ENCODE peak calls at places on chromosomes 1 and 21, in five cellular contexts. One of them, this sample, is unnamed.
A peak's percentile ranks its signal among the peaks of the same experiment; 100 is the strongest.

GRCh38 chr1:115977481-115978258 is 1.4 kb downstream of the SLC22A15 start:
- DNase-seq in AG10803: peak; percentile 98
- DNase-seq in cardiac muscle cell: no peak
- DNase-seq in body of pancreas: no peak
- DNase-seq in epithelial cell of esophagus: peak; percentile 97
- DNase-seq in this sample: peak; percentile 69

GRCh38 chr1:63621075-63621474 is 27.9 kb downstream of the PGM1 start:
- DNase-seq in cardiac muscle cell: no peak
- DNase-seq in AG10803: no peak
- DNase-seq in body of pancreas: no peak
- DNase-seq in epithelial cell of esophagus: no peak
- DNase-seq in this sample: no peak

GRCh38 chr1:39103321-39104157 is 77.4 kb downstream of the NDUFS5 start:
- DNase-seq in body of pancreas: no peak
- DNase-seq in cardiac muscle cell: no peak
- DNase-seq in AG10803: peak; percentile 45
- DNase-seq in epithelial cell of esophagus: peak; percentile 96
- DNase-seq in this sample: no peak

GRCh38 chr1:54767526-54767925 is 3.2 kb upstream of the PARS2 start:
- DNase-seq in body of pancreas: no peak
- DNase-seq in epithelial cell of esophagus: no peak
- DNase-seq in AG10803: no peak
- DNase-seq in cardiac muscle cell: no peak
- DNase-seq in this sample: no peak

GRCh38 chr1:64245495-64245894 is 42.1 kb downstream of the UBE2U start:
- DNase-seq in epithelial cell of esophagus: no peak
- DNase-seq in body of pancreas: peak; percentile 35
- DNase-seq in AG10803: no peak
- DNase-seq in cardiac muscle cell: no peak
- DNase-seq in this sample: no peak

GRCh38 chr1:84272401-84272800 is 29.1 kb upstream of the SAMD13 start:
- DNase-seq in AG10803: no peak
- DNase-seq in body of pancreas: peak; percentile 67
- DNase-seq in cardiac muscle cell: no peak
- DNase-seq in epithelial cell of esophagus: peak; percentile 61
- DNase-seq in this sample: no peak

GRCh38 chr1:116811321-116811720 is 57.1 kb downstream of the CD2 start:
- DNase-seq in epithelial cell of esophagus: no peak
- DNase-seq in cardiac muscle cell: no peak
- DNase-seq in AG10803: no peak
- DNase-seq in body of pancreas: no peak
- DNase-seq in this sample: no peak

GRCh38 chr1:116569776-116570357 is 959 bp downstream of the CD58 start:
- DNase-seq in cardiac muscle cell: no peak
- DNase-seq in body of pancreas: peak; percentile 55
- DNase-seq in AG10803: no peak
- DNase-seq in epithelial cell of esophagus: peak; percentile 65
- DNase-seq in this sample: no peak

GRCh38 chr1:205493241-205494085 is 11.0 kb upstream of the CDK18 start:
- DNase-seq in epithelial cell of esophagus: peak; percentile 77
- DNase-seq in body of pancreas: peak; percentile 40
- DNase-seq in AG10803: peak; percentile 74
- DNase-seq in cardiac muscle cell: no peak
- DNase-seq in this sample: no peak

GRCh38 chr21:37410639-37411038 is 44.1 kb downstream of the DYRK1A start:
- DNase-seq in cardiac muscle cell: no peak
- DNase-seq in epithelial cell of esophagus: no peak
- DNase-seq in body of pancreas: no peak
- DNase-seq in AG10803: no peak
- DNase-seq in this sample: no peak

GRCh38 chr1:225866061-225866844 is 15.9 kb downstream of the TMEM63A start:
- DNase-seq in cardiac muscle cell: no peak
- DNase-seq in epithelial cell of esophagus: peak; percentile 48
- DNase-seq in AG10803: peak; percentile 35
- DNase-seq in body of pancreas: no peak
- DNase-seq in this sample: no peak

GRCh38 chr1:38834221-38834782 is 25.3 kb downstream of the RRAGC start:
- DNase-seq in cardiac muscle cell: no peak
- DNase-seq in body of pancreas: no peak
- DNase-seq in epithelial cell of esophagus: peak; percentile 38
- DNase-seq in AG10803: no peak
- DNase-seq in this sample: no peak

GRCh38 chr1:7406641-7407546 is 364.2 kb upstream of the VAMP3 start:
- DNase-seq in epithelial cell of esophagus: no peak
- DNase-seq in body of pancreas: no peak
- DNase-seq in cardiac muscle cell: no peak
- DNase-seq in AG10803: no peak
- DNase-seq in this sample: no peak

GRCh38 chr1:9942939-9943807 is at the start of the genes LZIC and NMNAT1:
- DNase-seq in cardiac muscle cell: peak; percentile 96
- DNase-seq in AG10803: peak; percentile 92
- DNase-seq in epithelial cell of esophagus: peak; percentile 96
- DNase-seq in body of pancreas: peak; percentile 95
- DNase-seq in this sample: peak; percentile 54

DNA sequence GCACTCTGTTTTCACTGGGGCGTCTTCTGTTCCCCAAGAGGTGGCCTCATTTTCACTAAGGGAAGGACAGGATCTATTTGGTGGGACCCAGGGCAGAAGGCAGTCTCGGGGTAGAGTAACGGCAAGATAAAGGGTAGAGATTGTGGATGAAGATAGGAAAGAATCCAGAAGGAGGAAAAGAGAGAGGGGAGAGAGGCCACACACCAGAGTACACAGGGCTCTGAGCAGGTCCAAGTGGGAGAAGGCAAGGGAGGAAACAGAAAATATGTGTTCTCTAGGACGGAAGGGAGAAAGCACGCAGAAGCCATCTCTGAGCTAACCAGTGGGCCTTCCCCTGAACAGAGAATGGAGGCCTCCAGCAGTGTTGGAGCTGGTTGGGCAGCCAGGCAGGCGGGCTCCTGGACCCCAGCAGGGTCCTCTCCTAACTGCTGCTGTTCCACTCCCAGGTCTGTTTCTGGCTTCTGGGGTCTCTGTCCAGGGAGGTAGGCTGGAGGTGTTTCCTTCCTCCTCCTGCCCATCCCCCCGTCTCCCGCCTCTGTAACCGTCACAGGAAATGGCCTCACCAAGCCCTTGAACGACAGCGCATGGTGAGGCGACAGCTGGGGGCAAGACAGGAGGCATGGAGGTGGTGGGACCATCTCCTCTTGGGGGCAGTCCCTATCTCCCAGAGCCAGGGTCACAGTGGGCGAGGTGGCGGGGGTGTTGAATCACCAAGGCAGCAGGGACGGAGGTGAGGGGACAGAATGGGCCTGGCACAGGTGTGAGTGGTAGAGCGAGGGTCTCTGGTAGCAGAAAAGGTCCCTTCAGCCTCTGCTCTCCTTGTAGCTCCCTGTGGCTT is 649 bp downstream of the PTPN7 start:
- DNase-seq in body of pancreas: no peak
- DNase-seq in AG10803: no peak
- DNase-seq in cardiac muscle cell: no peak
- DNase-seq in epithelial cell of esophagus: no peak
- DNase-seq in this sample: no peak
- H3K4me3 ChIP-seq in body of pancreas: no peak overlapping the region
- H3K4me3 ChIP-seq in AG10803: no peak overlapping the region
- H3K4me3 ChIP-seq in cardiac muscle cell: no peak overlapping the region
- H3K4me3 ChIP-seq in epithelial cell of esophagus: no peak overlapping the region
- H3K4me3 ChIP-seq in this sample: no peak overlapping the region

DNA sequence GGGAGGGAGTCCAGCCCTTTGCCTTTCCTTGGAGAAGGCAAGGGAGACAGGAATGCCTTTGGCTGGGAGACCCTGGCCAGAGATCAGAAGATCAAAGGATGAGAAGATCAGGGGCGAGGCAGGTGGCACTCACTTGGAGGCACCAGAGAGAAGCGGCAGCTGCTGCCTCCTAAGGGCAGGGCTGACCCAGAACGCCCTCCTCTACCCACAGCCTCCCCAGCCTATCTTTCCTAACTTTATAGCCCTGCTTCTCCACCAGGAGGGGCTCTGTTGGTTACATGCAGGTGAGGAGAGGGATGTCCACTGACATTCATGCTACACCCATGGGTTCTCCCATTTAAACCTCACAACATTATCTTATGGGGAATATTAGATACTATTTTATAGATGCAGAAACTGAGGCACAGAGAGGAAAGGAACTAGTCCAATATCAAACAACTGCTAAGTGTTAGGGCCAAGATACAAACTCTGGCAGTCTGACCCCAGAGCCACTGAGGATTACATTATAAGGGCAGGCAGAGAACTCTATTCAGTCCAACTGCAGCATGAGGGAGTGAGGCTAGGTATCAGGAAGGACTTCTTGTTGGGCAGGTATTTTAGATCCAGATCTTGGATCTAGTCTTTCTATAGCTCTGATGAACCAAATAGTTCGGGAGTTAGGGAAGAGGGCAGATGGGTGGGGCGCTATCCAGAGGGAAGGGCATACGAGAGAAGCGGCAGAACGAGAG is 19.9 kb downstream of the LGR6 start:
- DNase-seq in cardiac muscle cell: no peak
- DNase-seq in epithelial cell of esophagus: peak; percentile 34
- DNase-seq in AG10803: no peak
- DNase-seq in body of pancreas: no peak
- DNase-seq in this sample: no peak
- TF ChIP-seq CTCF in cardiac muscle cell: peak; percentile 35
- TF ChIP-seq CTCF in epithelial cell of esophagus: peak; percentile 17
- TF ChIP-seq CTCF in AG10803: no peak
- TF ChIP-seq CTCF in body of pancreas: no peak
- TF ChIP-seq CTCF in this sample: peak; percentile 44

GRCh38 chr1:178946416-178946815 is 75.5 kb upstream of the ANGPTL1 start:
- DNase-seq in epithelial cell of esophagus: no peak
- DNase-seq in cardiac muscle cell: no peak
- DNase-seq in AG10803: no peak
- DNase-seq in body of pancreas: no peak
- DNase-seq in this sample: no peak

GRCh38 chr1:178946855-178947687 is 76.2 kb upstream of the ANGPTL1 start:
- DNase-seq in body of pancreas: peak; percentile 53
- DNase-seq in epithelial cell of esophagus: no peak
- DNase-seq in cardiac muscle cell: no peak
- DNase-seq in AG10803: no peak
- DNase-seq in this sample: no peak

GRCh38 chr1:178947688-178948003 is 76.8 kb upstream of the ANGPTL1 start:
- DNase-seq in body of pancreas: no peak
- DNase-seq in epithelial cell of esophagus: no peak
- DNase-seq in cardiac muscle cell: no peak
- DNase-seq in AG10803: no peak
- DNase-seq in this sample: no peak

GRCh38 chr1:178944729-178945128 is 73.9 kb upstream of the ANGPTL1 start:
- DNase-seq in cardiac muscle cell: no peak
- DNase-seq in body of pancreas: no peak
- DNase-seq in AG10803: no peak
- DNase-seq in epithelial cell of esophagus: no peak
- DNase-seq in this sample: no peak

DNA sequence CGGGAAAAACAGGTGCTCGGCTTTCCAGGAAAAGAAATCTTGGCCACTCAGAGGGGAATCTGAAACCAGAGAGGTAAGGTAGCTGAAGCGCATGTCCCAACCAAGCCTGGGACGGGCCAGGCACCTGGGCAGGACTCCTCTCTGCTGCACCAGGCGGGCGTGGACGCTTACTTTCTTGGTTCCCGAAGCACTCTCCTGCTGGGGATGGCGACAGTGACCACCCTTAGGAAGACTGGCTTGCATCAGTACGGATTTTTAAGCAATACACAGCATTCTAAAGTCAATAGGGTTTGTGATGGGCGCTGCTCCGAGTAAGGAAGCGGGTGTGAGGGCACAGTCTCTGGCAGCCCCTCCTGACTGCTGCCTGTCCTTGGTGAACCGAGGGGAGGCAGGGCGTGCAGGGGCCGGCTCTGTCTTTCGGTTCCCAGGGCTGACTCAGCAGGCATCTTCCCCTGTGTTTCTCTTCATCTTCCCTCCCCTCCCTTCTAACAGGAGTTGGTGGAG is 74.9 kb upstream of the ANGPTL1 start:
- DNase-seq in cardiac muscle cell: no peak
- DNase-seq in AG10803: peak; percentile 27
- DNase-seq in epithelial cell of esophagus: peak; percentile 24
- DNase-seq in body of pancreas: no peak
- DNase-seq in this sample: no peak
- H3K4me3 ChIP-seq in cardiac muscle cell: no peak overlapping the region
- H3K4me3 ChIP-seq in AG10803: no peak overlapping the region
- H3K4me3 ChIP-seq in epithelial cell of esophagus: no peak overlapping the region
- H3K4me3 ChIP-seq in body of pancreas: no peak overlapping the region
- H3K4me3 ChIP-seq in this sample: no peak overlapping the region

DNA sequence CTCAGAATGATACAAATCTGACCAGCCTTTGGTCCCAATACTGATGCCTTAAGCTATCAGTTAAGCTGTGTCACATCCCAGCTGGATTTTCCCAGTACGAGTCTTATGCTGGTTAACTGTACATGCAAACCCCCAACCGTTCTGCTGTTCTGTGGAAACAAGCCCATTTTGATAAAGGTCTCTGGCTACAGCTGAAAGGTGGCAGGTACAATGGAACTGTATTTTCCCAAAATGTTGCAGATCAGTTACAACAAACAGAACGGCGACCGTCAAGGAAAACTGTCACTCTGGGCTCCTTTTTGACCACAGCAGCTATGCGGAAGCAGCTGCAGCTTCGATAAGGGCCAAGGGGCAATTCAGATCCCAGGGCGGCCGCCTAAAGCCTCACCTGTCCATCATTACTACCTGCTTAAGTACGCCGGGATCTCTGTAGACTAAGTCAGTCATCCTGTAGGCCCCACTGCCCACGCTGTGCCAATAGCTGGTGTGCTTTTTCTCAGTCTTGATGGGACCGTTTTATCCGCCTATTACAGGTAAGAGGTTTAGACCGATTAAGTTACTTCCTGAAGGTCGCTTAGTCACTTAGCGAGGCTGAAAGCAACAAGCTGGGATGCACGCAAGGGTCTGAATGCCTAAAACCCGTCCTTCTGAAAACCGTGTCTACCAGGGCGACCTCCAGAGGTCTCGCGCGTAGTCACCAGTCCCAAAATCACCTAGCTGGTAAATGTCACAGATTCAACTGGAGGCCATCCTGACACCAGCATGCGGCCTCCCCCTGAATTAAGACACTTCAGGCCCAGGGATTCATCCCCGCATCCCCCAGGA is 11.1 kb upstream of the RAB42 start:
- DNase-seq in epithelial cell of esophagus: peak; percentile 51
- DNase-seq in AG10803: peak; percentile 49
- DNase-seq in body of pancreas: peak; percentile 46
- DNase-seq in cardiac muscle cell: peak; percentile 58
- DNase-seq in this sample: no peak
- TF ChIP-seq CTCF in epithelial cell of esophagus: peak; percentile 7
- TF ChIP-seq CTCF in AG10803: peak; percentile 27
- TF ChIP-seq CTCF in body of pancreas: no peak
- TF ChIP-seq CTCF in cardiac muscle cell: peak; percentile 11
- TF ChIP-seq CTCF in this sample: no peak

GRCh38 chr1:151007853-151008243 is 401 bp upstream of the PRUNE1 start:
- DNase-seq in body of pancreas: no peak
- DNase-seq in AG10803: no peak
- DNase-seq in epithelial cell of esophagus: no peak
- DNase-seq in cardiac muscle cell: no peak
- DNase-seq in this sample: no peak
- H3K4me3 ChIP-seq in body of pancreas: no peak overlapping the region
- H3K4me3 ChIP-seq in AG10803: peak overlapping the region; percentile 54
- H3K4me3 ChIP-seq in epithelial cell of esophagus: peak overlapping the region; percentile 95
- H3K4me3 ChIP-seq in cardiac muscle cell: peak overlapping the region; percentile 59
- H3K4me3 ChIP-seq in this sample: peak overlapping the region; percentile 88

GRCh38 chr1:231079166-231079565 is 39.1 kb upstream of the FAM89A start:
- DNase-seq in body of pancreas: no peak
- DNase-seq in cardiac muscle cell: no peak
- DNase-seq in AG10803: no peak
- DNase-seq in epithelial cell of esophagus: no peak
- DNase-seq in this sample: no peak
- TF ChIP-seq CTCF in body of pancreas: peak; percentile 30
- TF ChIP-seq CTCF in cardiac muscle cell: no peak
- TF ChIP-seq CTCF in AG10803: no peak
- TF ChIP-seq CTCF in epithelial cell of esophagus: no peak
- TF ChIP-seq CTCF in this sample: no peak

This sample was measured in epithelial cell of proximal tubule.